ENCODE peak calls at places on chromosomes 4 and X, in seven cellular contexts. R, N, P, X, J, K and Y are unnamed samples.

GRCh38 chr4:73244941-73245601 is 13.5 kb downstream of the ANKRD17 start:
- DNase-seq in N (no peak), X (no peak), J (no peak), P (no peak), K (no peak), R (no peak), Y (no peak)

GRCh38 chr4:187840814-187841213 is 154.8 kb upstream of the ZFP42 start:
- DNase-seq in N (no peak), R (no peak), K (no peak), X (no peak), P (no peak), J (no peak), Y (no peak)

GRCh38 chr4:19177616-19178015 is 1074.1 kb upstream of the SLIT2 start:
- DNase-seq in K (no peak), X (no peak), R (no peak), N (no peak), J (no peak), P (no peak), Y (no peak)

GRCh38 chr4:111890412-111890811 is 254.8 kb upstream of the FAM241A start:
- DNase-seq in N (no peak), K (no peak), X (no peak), P (no peak), J (no peak), R (no peak), Y (no peak)

GRCh38 chr4:113540859-113541258 is 220.7 kb downstream of the CAMK2D start:
- DNase-seq in X (no peak), N (no peak), R (no peak), P (no peak), K (no peak), J (no peak), Y (no peak)

GRCh38 chrX:134171661-134172587 is 65.1 kb upstream of the CCDC160 start:
- DNase-seq in R (no peak), J (no peak), P (peak; percentile 37), K (peak; percentile 64), X (no peak), N (no peak), Y (no peak)

GRCh38 chrX:110132450-110133114 is 129.7 kb downstream of the TMEM164 start:
- DNase-seq in N (no peak), K (no peak), J (no peak), P (no peak), R (no peak), X (no peak), Y (no peak)

GRCh38 chrX:10168226-10168625 is 11.5 kb downstream of the CLCN4 start:
- DNase-seq in R (no peak), N (no peak), K (no peak), P (no peak), X (no peak), J (no peak), Y (no peak)

GRCh38 chr4:174592985-174593335 is 70.7 kb upstream of the HPGD start:
- DNase-seq in N (peak; percentile 31), K (no peak), P (no peak), R (no peak), X (no peak), J (no peak), Y (no peak)

GRCh38 chrX:150489359-150490015 is 78.9 kb upstream of the MTM1 start:
- DNase-seq in X (no peak), N (peak; percentile 29), P (no peak), R (no peak), K (no peak), J (no peak), Y (no peak)

GRCh38 chr4:8737601-8738279 is 133.9 kb downstream of the HMX1 start:
- DNase-seq in X (no peak), K (peak; percentile 37), R (no peak), J (peak; percentile 40), P (no peak), N (no peak), Y (no peak)

GRCh38 chr4:47840291-47840690 is 2.4 kb upstream of the CORIN start:
- DNase-seq in X (no peak), J (no peak), K (no peak), R (no peak), P (no peak), N (no peak), Y (no peak)

GRCh38 chr4:93751410-93751809 is 77.1 kb upstream of the ATOH1 start:
- DNase-seq in J (no peak), X (peak; percentile 34), K (no peak), P (no peak), N (no peak), R (no peak), Y (no peak)

GRCh38 chr4:123785515-123785914 is 388.9 kb downstream of the SPRY1 start:
- DNase-seq in K (peak; percentile 87), X (no peak), P (no peak), N (peak; percentile 15), R (peak; percentile 88), J (peak; percentile 89), Y (no peak)

GRCh38 chr4:71732066-71732465 is 51.8 kb downstream of the GC start:
- DNase-seq in N (peak; percentile 54), X (no peak), P (no peak), J (no peak), K (no peak), R (no peak), Y (no peak)

GRCh38 chr4:5632571-5632970 is 75.8 kb downstream of the EVC2 start:
- DNase-seq in X (no peak), J (no peak), R (peak; percentile 15), P (no peak), N (no peak), K (no peak), Y (no peak)

DNA sequence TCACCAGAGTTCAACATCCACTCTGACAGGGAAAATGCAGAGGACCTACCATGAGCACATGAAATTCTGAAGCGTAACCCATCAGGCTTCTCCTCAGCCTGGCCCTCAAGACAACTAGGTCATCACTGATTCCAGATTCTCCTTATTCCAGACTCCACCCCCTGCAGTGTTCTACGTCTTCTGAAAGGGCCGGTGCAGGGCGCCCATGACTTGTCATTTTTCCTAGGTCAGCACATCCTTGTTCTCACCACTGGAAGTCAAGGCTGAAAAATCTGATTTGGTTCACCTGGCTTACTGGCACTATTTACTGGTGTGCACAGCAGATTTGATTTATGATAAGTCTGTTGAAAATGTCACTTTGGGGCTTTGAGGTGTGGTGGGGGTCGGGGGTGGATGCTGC is 140.9 kb upstream of the KLF3 start:
- DNase-seq in J (no peak), X (no peak), N (no peak), K (no peak), P (no peak), R (no peak), Y (no peak)
- TF ChIP-seq CTCF in J (no peak), X (no peak), N (no peak), K (no peak), P (no peak), R (no peak), Y (no peak)

DNA sequence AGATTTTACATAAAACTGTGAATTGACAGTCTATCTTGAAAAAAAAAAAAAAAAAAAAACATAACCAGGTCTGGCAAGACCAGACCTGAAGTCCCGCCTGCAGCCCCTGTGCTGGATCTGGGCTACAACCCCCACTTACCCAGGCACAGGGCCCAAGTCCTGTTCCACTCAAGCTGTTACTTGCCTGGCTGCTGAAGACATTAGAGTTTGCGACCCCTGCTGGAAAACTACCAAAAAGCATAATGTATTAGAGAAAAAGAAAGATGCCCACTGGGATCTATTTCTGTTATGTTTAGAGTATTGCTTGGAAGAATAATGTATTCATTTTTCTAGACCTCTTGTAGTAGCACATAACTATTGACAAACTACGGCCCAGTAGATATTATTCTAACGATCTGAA is 4.7 kb downstream of the HS3ST1 start:
- DNase-seq in R (no peak), J (no peak), K (no peak), N (no peak), P (peak; percentile 36), X (peak; percentile 70), Y (no peak)
- TF ChIP-seq CTCF in R (no peak), J (no peak), K (no peak), N (peak; percentile 56), P (peak; percentile 72), X (peak; percentile 52), Y (peak; percentile 29)

DNA sequence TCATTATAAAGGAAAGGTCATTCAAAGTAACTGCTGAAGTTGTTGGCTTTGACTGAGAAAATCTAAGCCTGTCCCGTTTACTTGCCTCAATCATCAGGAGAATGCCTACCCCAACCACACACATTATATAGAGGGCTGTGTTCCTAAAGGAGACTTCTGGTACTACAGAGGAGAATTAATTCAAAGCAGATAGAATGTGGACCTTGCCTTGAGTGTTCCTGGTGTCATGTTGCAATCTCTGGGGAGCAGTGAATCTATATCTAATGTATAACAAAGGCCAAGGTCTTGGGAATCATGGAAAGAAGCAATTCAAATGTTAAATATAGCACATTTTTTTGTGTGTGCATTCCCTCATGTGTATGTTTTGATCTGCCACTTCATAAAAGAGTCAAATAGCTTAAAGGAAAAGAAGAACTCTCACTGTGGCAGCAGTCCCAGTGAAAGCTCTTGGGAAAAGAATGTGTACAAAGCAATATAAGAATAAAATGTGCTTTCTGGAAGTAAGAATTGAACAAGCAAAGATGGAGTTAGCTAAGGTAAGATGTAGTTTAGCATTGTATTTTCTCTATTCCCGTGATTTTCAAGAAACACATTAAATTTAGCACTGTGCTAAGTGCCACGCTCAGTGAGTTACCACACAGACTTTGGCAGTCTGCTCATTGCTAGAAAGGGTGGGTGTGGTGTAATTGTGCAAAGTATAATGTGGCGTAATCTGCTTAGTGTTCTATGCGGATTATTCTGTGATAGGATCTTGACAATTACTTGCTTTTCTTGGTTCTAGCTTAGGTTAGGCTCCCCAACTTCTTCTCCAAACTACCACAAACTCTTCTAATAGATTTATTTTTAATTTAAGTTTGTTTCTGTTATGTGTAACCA is 13.7 kb downstream of the ADH6 start:
- DNase-seq in N (no peak), X (no peak), J (peak; percentile 67), K (no peak), R (no peak), P (no peak), Y (no peak)
- TF ChIP-seq CTCF in N (no peak), X (no peak), J (no peak), K (no peak), R (no peak), P (peak; percentile 21), Y (no peak)

GRCh38 chr4:13950491-13950890 is 323.0 kb upstream of the BOD1L1 start:
- DNase-seq in N (no peak), J (no peak), K (no peak), X (no peak), P (no peak), R (no peak), Y (no peak)

GRCh38 chr4:13956947-13957346 is 329.4 kb upstream of the BOD1L1 start:
- DNase-seq in J (no peak), N (no peak), P (no peak), X (no peak), K (no peak), R (no peak), Y (no peak)

GRCh38 chr4:13955551-13955950 is 328.0 kb upstream of the BOD1L1 start:
- DNase-seq in N (no peak), X (no peak), K (no peak), J (no peak), P (no peak), R (no peak), Y (no peak)

GRCh38 chr4:13947921-13948320 is 320.4 kb upstream of the BOD1L1 start:
- DNase-seq in J (no peak), K (no peak), N (no peak), R (no peak), P (no peak), X (no peak), Y (no peak)

DNA sequence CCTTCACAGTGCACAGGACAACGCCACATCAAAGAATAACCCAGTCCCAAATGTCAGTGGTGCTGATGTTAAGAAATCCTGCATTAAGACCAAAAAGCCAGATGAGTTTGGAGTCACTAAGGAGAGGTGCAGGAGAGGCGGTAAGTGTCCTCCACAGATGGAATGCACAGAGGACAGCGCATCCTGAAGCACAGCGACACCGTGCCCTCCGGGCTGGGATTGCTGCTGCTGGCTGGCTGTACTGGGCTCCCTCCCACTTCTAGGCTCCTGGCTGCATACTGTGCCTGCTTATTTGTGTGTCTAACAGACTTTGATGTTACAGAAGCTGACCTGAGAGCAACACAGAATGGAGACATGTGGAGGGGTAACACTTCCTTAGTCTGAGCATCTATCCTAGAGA is 325.6 kb upstream of the BOD1L1 start:
- DNase-seq in P (no peak), J (no peak), N (no peak), R (no peak), X (no peak), K (no peak), Y (no peak)
- TF ChIP-seq CTCF in P (no peak), J (no peak), N (no peak), R (no peak), X (no peak), K (no peak), Y (no peak)